ENCODE peak calls at places on chromosomes 13 and 19, in five cellular contexts. One of them, this sample, is unnamed.
A peak's percentile ranks its signal among the peaks of the same experiment; 100 is the strongest.

GRCh38 chr13:105219636-105220035 is 1315.8 kb downstream of the EFNB2 start:
- DNase-seq in PC-3: no peak
- DNase-seq in stomach: no peak
- DNase-seq in kidney epithelial cell: no peak
- DNase-seq in brain microvascular endothelial cell: no peak
- DNase-seq in this sample: peak; percentile 10

GRCh38 chr13:36352350-36352749 is 6.2 kb upstream of the SPART start:
- DNase-seq in brain microvascular endothelial cell: no peak
- DNase-seq in kidney epithelial cell: no peak
- DNase-seq in PC-3: no peak
- DNase-seq in stomach: no peak
- DNase-seq in this sample: peak; percentile 21

GRCh38 chr13:34030782-34031181 is 212.8 kb downstream of the RFC3 start:
- DNase-seq in brain microvascular endothelial cell: no peak
- DNase-seq in kidney epithelial cell: no peak
- DNase-seq in PC-3: peak; percentile 30
- DNase-seq in stomach: no peak
- DNase-seq in this sample: peak; percentile 49

GRCh38 chr13:25971499-25972145 is 80.2 kb downstream of the SHISA2 start:
- DNase-seq in brain microvascular endothelial cell: no peak
- DNase-seq in stomach: no peak
- DNase-seq in PC-3: peak; percentile 32
- DNase-seq in kidney epithelial cell: no peak
- DNase-seq in this sample: no peak

GRCh38 chr13:39196957-39197644 is 158.8 kb downstream of the NHLRC3 start:
- DNase-seq in brain microvascular endothelial cell: no peak
- DNase-seq in kidney epithelial cell: no peak
- DNase-seq in PC-3: peak; percentile 35
- DNase-seq in stomach: no peak
- DNase-seq in this sample: peak; percentile 58

GRCh38 chr19:30630289-30631034 is 258.3 kb downstream of the ZNF536 start:
- DNase-seq in stomach: no peak
- DNase-seq in brain microvascular endothelial cell: no peak
- DNase-seq in PC-3: no peak
- DNase-seq in kidney epithelial cell: no peak
- DNase-seq in this sample: peak; percentile 3

GRCh38 chr13:29849071-29849541 is 1.3 kb downstream of the UBL3 start:
- DNase-seq in kidney epithelial cell: no peak
- DNase-seq in PC-3: peak; percentile 40
- DNase-seq in brain microvascular endothelial cell: peak; percentile 17
- DNase-seq in stomach: no peak
- DNase-seq in this sample: peak; percentile 45

GRCh38 chr13:36275190-36276002 is 22.2 kb downstream of the CCDC169 start:
- DNase-seq in PC-3: peak; percentile 65
- DNase-seq in brain microvascular endothelial cell: peak; percentile 90
- DNase-seq in kidney epithelial cell: peak; percentile 12
- DNase-seq in stomach: no peak
- DNase-seq in this sample: peak; percentile 59

GRCh38 chr13:33233547-33233946 is 52.0 kb downstream of the STARD13 start:
- DNase-seq in brain microvascular endothelial cell: no peak
- DNase-seq in stomach: no peak
- DNase-seq in PC-3: peak; percentile 5
- DNase-seq in kidney epithelial cell: no peak
- DNase-seq in this sample: peak; percentile 27

GRCh38 chr19:16285769-16286564 is 38.7 kb upstream of the KLF2 start:
- DNase-seq in stomach: no peak
- DNase-seq in PC-3: no peak
- DNase-seq in kidney epithelial cell: no peak
- DNase-seq in brain microvascular endothelial cell: no peak
- DNase-seq in this sample: peak; percentile 5

GRCh38 chr19:7450243-7451223 is 38.3 kb downstream of the PEX11G start:
- DNase-seq in kidney epithelial cell: no peak
- DNase-seq in PC-3: peak; percentile 31
- DNase-seq in stomach: no peak
- DNase-seq in brain microvascular endothelial cell: no peak
- DNase-seq in this sample: peak; percentile 51

GRCh38 chr13:109369357-109370052 is 416.9 kb downstream of the IRS2 start:
- DNase-seq in stomach: no peak
- DNase-seq in kidney epithelial cell: no peak
- DNase-seq in brain microvascular endothelial cell: no peak
- DNase-seq in PC-3: no peak
- DNase-seq in this sample: no peak

GRCh38 chr13:107838592-107839161 is 376.7 kb downstream of the LIG4 start:
- DNase-seq in brain microvascular endothelial cell: no peak
- DNase-seq in kidney epithelial cell: no peak
- DNase-seq in stomach: no peak
- DNase-seq in PC-3: no peak
- DNase-seq in this sample: no peak

GRCh38 chr19:3801412-3802096 is 15.4 kb upstream of the MATK start:
- DNase-seq in stomach: peak; percentile 44
- DNase-seq in brain microvascular endothelial cell: peak; percentile 4
- DNase-seq in PC-3: peak; percentile 10
- DNase-seq in kidney epithelial cell: no peak
- DNase-seq in this sample: peak; percentile 4
- TF ChIP-seq CTCF in stomach: no peak
- TF ChIP-seq CTCF in brain microvascular endothelial cell: peak; percentile 47
- TF ChIP-seq CTCF in PC-3: no peak
- TF ChIP-seq CTCF in kidney epithelial cell: no peak
- TF ChIP-seq CTCF in this sample: peak; percentile 29

GRCh38 chr19:46637224-46637623 is 1.2 kb upstream of the GNG8 start:
- DNase-seq in PC-3: no peak
- DNase-seq in stomach: no peak
- DNase-seq in kidney epithelial cell: no peak
- DNase-seq in brain microvascular endothelial cell: no peak
- DNase-seq in this sample: no peak
- H3K27me3 ChIP-seq in PC-3: no peaks in the 10 kb centered on the region
- H3K27me3 ChIP-seq in stomach: peaks cover 22% of the 10 kb centered on the region
- H3K27me3 ChIP-seq in kidney epithelial cell: peaks cover 66% of the 10 kb centered on the region
- H3K27me3 ChIP-seq in brain microvascular endothelial cell: peaks cover 7% of the 10 kb centered on the region
- H3K27me3 ChIP-seq in this sample: peaks cover 16% of the 10 kb centered on the region

GRCh38 chr13:100828226-100828625 is 153.6 kb upstream of the TMTC4 start:
- DNase-seq in stomach: no peak
- DNase-seq in kidney epithelial cell: no peak
- DNase-seq in brain microvascular endothelial cell: no peak
- DNase-seq in PC-3: no peak
- DNase-seq in this sample: no peak
- TF ChIP-seq CTCF in stomach: no peak
- TF ChIP-seq CTCF in kidney epithelial cell: no peak
- TF ChIP-seq CTCF in brain microvascular endothelial cell: peak; percentile 57
- TF ChIP-seq CTCF in PC-3: peak; percentile 29
- TF ChIP-seq CTCF in this sample: no peak

GRCh38 chr19:50333235-50333736 is 4.1 kb upstream of the KCNC3 start:
- DNase-seq in stomach: peak; percentile 89
- DNase-seq in kidney epithelial cell: peak; percentile 42
- DNase-seq in brain microvascular endothelial cell: peak; percentile 81
- DNase-seq in PC-3: peak; percentile 96
- DNase-seq in this sample: peak; percentile 69

GRCh38 chr19:50331187-50332013 is 2.2 kb upstream of the KCNC3 start:
- DNase-seq in PC-3: no peak
- DNase-seq in stomach: no peak
- DNase-seq in kidney epithelial cell: no peak
- DNase-seq in brain microvascular endothelial cell: no peak
- DNase-seq in this sample: no peak

GRCh38 chr19:50330365-50331078 is 1.3 kb upstream of the KCNC3 start:
- DNase-seq in stomach: peak; percentile 78
- DNase-seq in kidney epithelial cell: no peak
- DNase-seq in PC-3: peak; percentile 80
- DNase-seq in brain microvascular endothelial cell: no peak
- DNase-seq in this sample: no peak

GRCh38 chr19:50332264-50333038 is 3.3 kb upstream of the KCNC3 start:
- DNase-seq in stomach: no peak
- DNase-seq in brain microvascular endothelial cell: no peak
- DNase-seq in kidney epithelial cell: no peak
- DNase-seq in PC-3: peak; percentile 20
- DNase-seq in this sample: no peak

DNA sequence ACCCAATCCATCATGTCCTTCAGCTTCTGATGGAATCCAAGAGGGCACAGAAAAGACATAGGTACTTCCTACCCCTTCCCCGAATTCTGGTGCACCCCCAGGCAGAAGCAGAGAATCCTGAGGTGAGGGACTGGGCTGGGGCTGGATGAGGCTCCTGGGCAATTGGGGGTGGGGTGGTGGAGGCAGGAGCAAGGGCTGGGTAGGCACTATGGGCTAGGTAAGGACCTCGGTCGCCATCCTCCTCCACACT is 2.8 kb upstream of the KCNC3 start:
- DNase-seq in brain microvascular endothelial cell: no peak
- DNase-seq in kidney epithelial cell: no peak
- DNase-seq in PC-3: no peak
- DNase-seq in stomach: no peak
- DNase-seq in this sample: no peak
- H3K27me3 ChIP-seq in brain microvascular endothelial cell: peaks cover 35% of the 10 kb centered on the region
- H3K27me3 ChIP-seq in kidney epithelial cell: peaks cover 51% of the 10 kb centered on the region
- H3K27me3 ChIP-seq in PC-3: no peaks in the 10 kb centered on the region
- H3K27me3 ChIP-seq in stomach: peaks cover 79% of the 10 kb centered on the region
- H3K27me3 ChIP-seq in this sample: peaks cover 31% of the 10 kb centered on the region

GRCh38 chr19:27746691-27747380 is 1466.1 kb downstream of the UQCRFS1 start:
- DNase-seq in kidney epithelial cell: no peak
- DNase-seq in PC-3: peak; percentile 12
- DNase-seq in stomach: peak; percentile 39
- DNase-seq in brain microvascular endothelial cell: peak; percentile 9
- DNase-seq in this sample: peak; percentile 4
- TF ChIP-seq CTCF in kidney epithelial cell: peak; percentile 43
- TF ChIP-seq CTCF in PC-3: peak; percentile 19
- TF ChIP-seq CTCF in stomach: no peak
- TF ChIP-seq CTCF in brain microvascular endothelial cell: peak; percentile 49
- TF ChIP-seq CTCF in this sample: no peak

GRCh38 chr19:1674293-1674679 is 21.9 kb upstream of the TCF3 start:
- DNase-seq in stomach: no peak
- DNase-seq in kidney epithelial cell: no peak
- DNase-seq in PC-3: no peak
- DNase-seq in brain microvascular endothelial cell: no peak
- DNase-seq in this sample: no peak
- H3K27me3 ChIP-seq in stomach: peaks cover 86% of the 10 kb centered on the region
- H3K27me3 ChIP-seq in kidney epithelial cell: peaks cover 82% of the 10 kb centered on the region
- H3K27me3 ChIP-seq in PC-3: no peaks in the 10 kb centered on the region
- H3K27me3 ChIP-seq in brain microvascular endothelial cell: peaks cover 51% of the 10 kb centered on the region
- H3K27me3 ChIP-seq in this sample: peaks cover 10% of the 10 kb centered on the region

GRCh38 chr13:23161176-23161825 is 19.5 kb upstream of the SGCG start:
- DNase-seq in brain microvascular endothelial cell: no peak
- DNase-seq in kidney epithelial cell: no peak
- DNase-seq in stomach: no peak
- DNase-seq in PC-3: no peak
- DNase-seq in this sample: no peak

GRCh38 chr13:23159205-23159586 is 21.6 kb upstream of the SGCG start:
- DNase-seq in PC-3: peak; percentile 31
- DNase-seq in stomach: no peak
- DNase-seq in brain microvascular endothelial cell: peak; percentile 39
- DNase-seq in kidney epithelial cell: peak; percentile 4
- DNase-seq in this sample: peak; percentile 25

GRCh38 chr13:23160241-23161175 is 20.3 kb upstream of the SGCG start:
- DNase-seq in stomach: no peak
- DNase-seq in kidney epithelial cell: no peak
- DNase-seq in PC-3: peak; percentile 12
- DNase-seq in brain microvascular endothelial cell: no peak
- DNase-seq in this sample: no peak

DNA sequence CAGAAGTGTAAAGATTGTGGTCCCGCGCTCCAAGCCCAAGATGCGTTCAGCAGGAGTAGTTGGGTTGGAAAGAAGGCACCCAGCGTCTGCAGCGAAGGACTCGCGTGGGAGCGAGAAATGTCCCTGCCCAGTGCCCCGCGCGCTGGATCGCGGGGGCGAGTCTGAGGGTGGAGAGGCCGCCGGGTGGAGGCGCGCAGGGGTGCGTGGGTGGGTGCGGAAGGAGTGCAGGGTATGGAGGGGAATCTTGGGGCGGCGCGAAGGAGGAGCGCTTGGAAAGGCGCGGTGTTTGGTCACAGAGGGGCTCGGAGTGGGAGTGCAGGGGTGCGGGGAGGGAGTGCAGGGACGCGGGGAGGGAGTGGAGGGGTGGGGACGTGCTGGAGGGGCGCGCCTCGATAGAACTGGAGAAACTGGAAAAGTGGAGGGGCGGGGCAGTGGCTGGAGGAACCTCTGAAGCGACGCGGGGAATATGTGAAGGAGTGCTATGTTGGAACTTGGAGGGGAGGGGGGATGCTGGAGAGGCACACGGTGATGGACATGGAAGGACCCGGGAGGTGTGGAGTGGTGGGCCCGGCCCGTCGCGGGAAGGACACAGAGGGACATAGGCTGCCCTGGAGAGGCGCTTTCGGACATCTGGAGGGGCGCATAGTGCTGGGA is 21.1 kb upstream of the SGCG start:
- DNase-seq in PC-3: no peak
- DNase-seq in brain microvascular endothelial cell: no peak
- DNase-seq in stomach: no peak
- DNase-seq in kidney epithelial cell: no peak
- DNase-seq in this sample: no peak
- TF ChIP-seq CTCF in PC-3: peak; percentile 15
- TF ChIP-seq CTCF in brain microvascular endothelial cell: no peak
- TF ChIP-seq CTCF in stomach: no peak
- TF ChIP-seq CTCF in kidney epithelial cell: no peak
- TF ChIP-seq CTCF in this sample: no peak

GRCh38 chr19:42176990-42177685 is 40.3 kb downstream of the DEDD2 start:
- DNase-seq in kidney epithelial cell: peak; percentile 10
- DNase-seq in brain microvascular endothelial cell: peak; percentile 48
- DNase-seq in stomach: peak; percentile 71
- DNase-seq in PC-3: peak; percentile 69
- DNase-seq in this sample: peak; percentile 34

GRCh38 chr19:42176649-42176989 is 40.9 kb downstream of the DEDD2 start:
- DNase-seq in kidney epithelial cell: no peak
- DNase-seq in PC-3: no peak
- DNase-seq in brain microvascular endothelial cell: no peak
- DNase-seq in stomach: peak; percentile 31
- DNase-seq in this sample: no peak

GRCh38 chr19:42175952-42176648 is 41.4 kb downstream of the DEDD2 start:
- DNase-seq in stomach: no peak
- DNase-seq in brain microvascular endothelial cell: no peak
- DNase-seq in PC-3: peak; percentile 19
- DNase-seq in kidney epithelial cell: no peak
- DNase-seq in this sample: no peak

GRCh38 chr19:42178791-42179500 is 38.5 kb downstream of the DEDD2 start:
- DNase-seq in kidney epithelial cell: no peak
- DNase-seq in PC-3: no peak
- DNase-seq in stomach: no peak
- DNase-seq in brain microvascular endothelial cell: no peak
- DNase-seq in this sample: no peak

GRCh38 chr19:42177686-42178019 is 39.8 kb downstream of the DEDD2 start:
- DNase-seq in brain microvascular endothelial cell: no peak
- DNase-seq in stomach: no peak
- DNase-seq in PC-3: no peak
- DNase-seq in kidney epithelial cell: no peak
- DNase-seq in this sample: no peak
- H3K27me3 ChIP-seq in brain microvascular endothelial cell: peaks cover 40% of the 10 kb centered on the region
- H3K27me3 ChIP-seq in stomach: peaks cover 63% of the 10 kb centered on the region
- H3K27me3 ChIP-seq in PC-3: peaks cover 38% of the 10 kb centered on the region
- H3K27me3 ChIP-seq in kidney epithelial cell: peaks cover 63% of the 10 kb centered on the region
- H3K27me3 ChIP-seq in this sample: peaks cover 30% of the 10 kb centered on the region

This sample was measured in bronchial epithelial cell.